ENCODE peak calls at places on chromosomes 6 and 20, in four cellular contexts. T is K562, O is HepG2, B is GM12878. K is an unnamed sample.

GRCh38 chr20:21781446-21782075 is 76.1 kb downstream of the PAX1 start:
- DNase-seq in T (no peak), O (no peak), B (no peak), K (no peak)

GRCh38 chr6:3423439-3424184 is 33.2 kb downstream of the SLC22A23 start:
- DNase-seq in T (no peak), O (no peak), B (no peak), K (no peak)

GRCh38 chr20:45910670-45911485 is 1.1 kb downstream of the PLTP start:
- DNase-seq in T (peak; percentile 98), O (no peak), B (peak; percentile 99), K (peak; percentile 96)

GRCh38 chr20:45768479-45768878 is 23.2 kb downstream of the WFDC3 start:
- DNase-seq in T (no peak), O (no peak), B (no peak), K (no peak)

GRCh38 chr6:156809034-156809433 is 31.9 kb downstream of the ARID1B start:
- DNase-seq in T (no peak), O (no peak), B (peak; percentile 55), K (no peak)

GRCh38 chr6:123215211-123215610 is 219.2 kb downstream of the CLVS2 start:
- DNase-seq in T (no peak), O (no peak), B (no peak), K (no peak)

GRCh38 chr6:62516287-62517152 is 230.5 kb upstream of the KHDRBS2 start:
- DNase-seq in T (no peak), O (no peak), B (no peak), K (no peak)

GRCh38 chr6:155157101-155157500 is 106.7 kb upstream of the CLDN20 start:
- DNase-seq in T (no peak), O (no peak), B (no peak), K (no peak)

GRCh38 chr6:36443951-36444428 is 1.2 kb downstream of the KCTD20 start:
- DNase-seq in T (peak; percentile 45), O (peak; percentile 48), B (no peak), K (peak; percentile 63)

GRCh38 chr6:17393335-17394191 is at the start of gene CAP2:
- DNase-seq in T (no peak), O (peak; percentile 65), B (no peak), K (peak; percentile 80)

GRCh38 chr6:28856617-28857000 is 67.2 kb downstream of the TRIM27 start:
- DNase-seq in T (no peak), O (no peak), B (no peak), K (no peak)

GRCh38 chr6:114084327-114084890 is 113.5 kb upstream of the HDAC2 start:
- DNase-seq in T (no peak), O (no peak), B (no peak), K (no peak)

GRCh38 chr6:117346142-117346930 is 79.4 kb downstream of the ROS1 start:
- DNase-seq in T (no peak), O (peak; percentile 23), B (no peak), K (peak; percentile 3)

GRCh38 chr6:111119550-111120329 is 32.4 kb downstream of the SLC16A10 start:
- DNase-seq in T (no peak), O (no peak), B (no peak), K (no peak)

GRCh38 chr6:34638834-34639736 is 57.5 kb downstream of the ILRUN start:
- DNase-seq in T (no peak), O (peak; percentile 35), B (peak; percentile 87), K (no peak)

GRCh38 chr20:49399329-49399728 is 83.1 kb downstream of the KCNB1 start:
- DNase-seq in T (no peak), O (no peak), B (no peak), K (no peak)

GRCh38 chr6:24581084-24581669 is 64.8 kb downstream of the KIAA0319 start:
- DNase-seq in T (peak; percentile 64), O (peak; percentile 76), B (no peak), K (peak; percentile 57)

GRCh38 chr6:157239671-157240058 is 83.7 kb downstream of the TMEM242 start:
- DNase-seq in T (no peak), O (no peak), B (no peak), K (no peak)

GRCh38 chr6:5457036-5457435 is 195.7 kb downstream of the FARS2 start:
- DNase-seq in T (no peak), O (no peak), B (no peak), K (no peak)

GRCh38 chr6:68774843-68775242 is 139.8 kb downstream of the ADGRB3 start:
- DNase-seq in T (no peak), O (no peak), B (no peak), K (no peak)

GRCh38 chr20:18666803-18667460 is 79.1 kb downstream of the DTD1 start:
- DNase-seq in T (no peak), O (no peak), B (no peak), K (peak; percentile 12)

GRCh38 chr6:37273697-37274096 is 15.8 kb upstream of the TMEM217 start:
- DNase-seq in T (no peak), O (no peak), B (no peak), K (no peak)

GRCh38 chr20:11411765-11412164 is 505.9 kb upstream of the BTBD3 start:
- DNase-seq in T (no peak), O (no peak), B (no peak), K (no peak)

GRCh38 chr6:138540468-138540867 is 41.2 kb upstream of the NHSL1 start:
- DNase-seq in T (no peak), O (no peak), B (no peak), K (no peak)

GRCh38 chr6:100678027-100678426 is 203.1 kb downstream of the ASCC3 start:
- DNase-seq in T (no peak), O (no peak), B (no peak), K (no peak)

GRCh38 chr20:5715068-5715841 is 34.9 kb upstream of the SHLD1 start:
- DNase-seq in T (no peak), O (no peak), B (no peak), K (no peak)

GRCh38 chr6:82176616-82177015 is 70.9 kb downstream of the IBTK start:
- DNase-seq in T (no peak), O (no peak), B (no peak), K (no peak)

GRCh38 chr6:70390067-70390466 is 23.2 kb upstream of the FAM135A start:
- DNase-seq in T (no peak), O (peak; percentile 60), B (no peak), K (no peak)

GRCh38 chr6:139187489-139187888 is 52.6 kb downstream of the HECA start:
- DNase-seq in T (no peak), O (no peak), B (no peak), K (peak; percentile 10)

GRCh38 chr6:30898750-30899360 is 9.2 kb upstream of the GTF2H4 start:
- DNase-seq in T (no peak), O (no peak), B (no peak), K (no peak)

GRCh38 chr20:15937179-15937578 is 636.1 kb downstream of the KIF16B start:
- DNase-seq in T (no peak), O (no peak), B (peak; percentile 43), K (no peak)

GRCh38 chr20:6944292-6944691 is 176.8 kb downstream of the BMP2 start:
- DNase-seq in T (no peak), O (no peak), B (no peak), K (no peak)

GRCh38 chr20:35329435-35330139 is 37.4 kb upstream of the FAM83C start:
- DNase-seq in T (peak; percentile 82), O (peak; percentile 75), B (no peak), K (peak; percentile 34)

GRCh38 chr20:22922987-22923386 is 112.1 kb upstream of the SSTR4 start:
- DNase-seq in T (no peak), O (no peak), B (no peak), K (no peak)

GRCh38 chr20:37395921-37396519 is 50.1 kb downstream of the SRC start:
- DNase-seq in T (peak; percentile 53), O (no peak), B (no peak), K (peak; percentile 67)

GRCh38 chr6:160919713-160920112 is 71.9 kb upstream of the MAP3K4 start:
- DNase-seq in T (no peak), O (peak; percentile 36), B (no peak), K (no peak)

GRCh38 chr6:89371849-89372505 is 19.5 kb upstream of the UBE2J1 start:
- DNase-seq in T (peak; percentile 68), O (peak; percentile 47), B (no peak), K (peak; percentile 74)

GRCh38 chr6:90269334-90269733 is 27.3 kb downstream of the BACH2 start:
- DNase-seq in T (no peak), O (no peak), B (no peak), K (no peak)

GRCh38 chr20:36546111-36546736 is 4.9 kb downstream of the MYL9 start:
- DNase-seq in T (no peak), O (no peak), B (no peak), K (no peak)

GRCh38 chr6:166442131-166442530 is 59.4 kb upstream of the MPC1 start:
- DNase-seq in T (no peak), O (no peak), B (no peak), K (no peak)
- TF ChIP-seq RFX5 in T (no peak), O (no peak), B (no peak), K (no peak)

DNA sequence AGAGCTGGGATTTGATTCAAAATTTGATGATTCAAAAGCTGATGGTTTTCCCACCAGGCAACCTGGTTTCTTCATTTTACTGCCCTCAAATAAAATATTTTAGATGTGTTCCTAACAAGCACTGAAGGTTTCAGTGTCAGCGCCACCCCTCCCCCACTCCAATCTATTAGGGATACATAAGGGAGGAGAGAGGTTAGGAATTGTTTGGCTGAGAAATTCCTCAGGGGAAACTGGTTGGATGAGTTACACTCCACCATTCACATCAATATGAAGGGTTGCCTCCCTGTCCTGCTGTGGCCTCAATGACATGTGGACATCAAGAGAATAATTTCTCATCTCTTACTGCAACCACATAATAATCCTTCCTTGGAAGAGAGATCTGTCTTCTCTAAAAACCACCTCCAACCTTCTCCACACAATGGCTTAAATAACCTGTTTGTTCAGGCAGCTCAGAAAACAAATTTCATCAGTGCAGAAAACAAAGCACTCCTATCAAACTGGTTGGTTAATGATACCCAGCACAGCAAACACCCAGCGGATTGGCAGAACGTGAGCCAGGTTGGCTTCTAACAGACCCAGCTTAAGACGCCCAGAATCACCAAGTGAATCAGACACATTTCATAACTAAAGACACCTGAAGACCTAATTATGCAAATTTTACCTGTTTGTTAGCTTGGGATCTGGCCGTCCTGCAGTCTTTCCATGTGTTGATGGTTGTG is 136.0 kb upstream of the SGK1 start:
- DNase-seq in T (no peak), O (no peak), B (no peak), K (no peak)
- TF ChIP-seq FOXM1 in T (no peak), O (no peak), B (no peak), K (no peak)

GRCh38 chr20:1872456-1873183 is 22.6 kb upstream of the SIRPA start:
- DNase-seq in T (no peak), O (no peak), B (no peak), K (no peak)
- TF ChIP-seq RFX5 in T (no peak), O (no peak), B (no peak), K (no peak)

GRCh38 chr20:51763965-51764602 is 4.1 kb downstream of the ATP9A start:
- DNase-seq in T (no peak), O (no peak), B (no peak), K (no peak)
- TF ChIP-seq FOXM1 in T (no peak), O (no peak), B (no peak), K (no peak)

GRCh38 chr20:1802385-1803215 is 92.6 kb upstream of the SIRPA start:
- DNase-seq in T (peak; percentile 9), O (peak; percentile 67), B (no peak), K (peak; percentile 87)
- TF ChIP-seq RFX5 in T (no peak), O (no peak), B (no peak), K (no peak)

K was measured in SK-N-SH.